ENCODE peak calls at places on chromosomes 2 and 18, in four cellular contexts. T is cardiac fibroblast, E is OCI-LY7, G is left ventricle myocardium inferior. B is an unnamed sample.

GRCh38 chr2:217286833-217287232 is 427.0 kb upstream of the TNP1 start:
- DNase-seq in T (peak), E (no peak), G (no peak), B (no peak)

GRCh38 chr2:173171924-173172643 is 96.4 kb downstream of the MAP3K20 start:
- DNase-seq in T (no peak), E (no peak), G (no peak), B (no peak)

GRCh38 chr18:50560681-50561629 is 1.1 kb downstream of the MAPK4 start:
- DNase-seq in T (no peak), E (no peak), G (no peak), B (no peak)

GRCh38 chr18:52174220-52174619 is 165.8 kb upstream of the DCC start:
- DNase-seq in T (no peak), E (no peak), G (no peak), B (no peak)

GRCh38 chr18:9874730-9875129 is 11.0 kb upstream of the TXNDC2 start:
- DNase-seq in T (no peak), E (no peak), G (no peak), B (no peak)

GRCh38 chr2:24009680-24010476 is at the start of gene MFSD2B:
- DNase-seq in T (peak), E (no peak), G (no peak), B (no peak)

GRCh38 chr2:64212801-64213321 is 68.6 kb upstream of the PELI1 start:
- DNase-seq in T (peak), E (peak), G (no peak), B (no peak)

GRCh38 chr18:33495278-33495677 is 54.8 kb upstream of the CCDC178 start:
- DNase-seq in T (peak), E (peak), G (no peak), B (no peak)

GRCh38 chr2:7919510-7919909 is 762.3 kb upstream of the ID2 start:
- DNase-seq in T (no peak), E (no peak), G (no peak), B (no peak)

GRCh38 chr2:112712903-112713584 is 7.8 kb upstream of the NT5DC4 start:
- DNase-seq in T (peak), E (no peak), G (no peak), B (no peak)

GRCh38 chr18:24814521-24814920 is 354.1 kb downstream of the HRH4 start:
- DNase-seq in T (no peak), E (no peak), G (no peak), B (no peak)

GRCh38 chr2:231008131-231008530 is 12.2 kb downstream of the SPATA3 start:
- DNase-seq in T (no peak), E (no peak), G (no peak), B (no peak)

GRCh38 chr2:96527990-96528679 is 8.4 kb upstream of the ARID5A start:
- DNase-seq in T (peak), E (no peak), G (peak), B (no peak)

GRCh38 chr2:23905155-23905554 is 21.8 kb downstream of the ATAD2B start:
- DNase-seq in T (no peak), E (no peak), G (no peak), B (no peak)

GRCh38 chr2:37324536-37324785 is 172 bp downstream of the PRKD3 start:
- DNase-seq in T (peak), E (peak), G (peak), B (no peak)

GRCh38 chr2:173415663-173416469 is 61.2 kb downstream of the CDCA7 start:
- DNase-seq in T (no peak), E (no peak), G (no peak), B (no peak)

GRCh38 chr2:60998628-60999545 is 18.6 kb upstream of the PEX13 start:
- DNase-seq in T (peak), E (peak), G (no peak), B (no peak)

GRCh38 chr18:58635891-58636290 is 7.0 kb upstream of the ALPK2 start:
- DNase-seq in T (peak), E (no peak), G (no peak), B (peak)

GRCh38 chr2:166240387-166241313 is 112.8 kb upstream of the SCN1A start:
- DNase-seq in T (no peak), E (no peak), G (no peak), B (no peak)

GRCh38 chr2:174059875-174060226 is 94.7 kb upstream of the SP3 start:
- DNase-seq in T (no peak), E (no peak), G (no peak), B (no peak)

GRCh38 chr2:237742614-237743013 is 56.0 kb upstream of the RBM44 start:
- DNase-seq in T (no peak), E (no peak), G (no peak), B (no peak)

GRCh38 chr2:48189552-48190228 is 283.4 kb upstream of the FBXO11 start:
- DNase-seq in T (no peak), E (no peak), G (no peak), B (no peak)

GRCh38 chr2:3114406-3115185 is 263.0 kb downstream of the EIPR1 start:
- DNase-seq in T (no peak), E (no peak), G (no peak), B (no peak)

GRCh38 chr2:47033102-47033880 is 117.7 kb upstream of the MCFD2 start:
- DNase-seq in T (peak), E (no peak), G (no peak), B (no peak)

GRCh38 chr2:53903011-53903410 is 43.2 kb upstream of the GPR75 start:
- DNase-seq in T (no peak), E (no peak), G (no peak), B (no peak)

GRCh38 chr18:65754121-65754520 is 3.3 kb downstream of the CDH7 start:
- DNase-seq in T (no peak), E (no peak), G (no peak), B (no peak)

GRCh38 chr2:182695796-182696195 is 20.3 kb upstream of the DNAJC10 start:
- DNase-seq in T (no peak), E (no peak), G (no peak), B (no peak)

GRCh38 chr2:187453078-187453641 is 5.1 kb upstream of the CALCRL start:
- DNase-seq in T (peak), E (no peak), G (no peak), B (no peak)
- TF ChIP-seq CTCF in T (peak), E (peak), G (peak), B (peak)

GRCh38 chr2:224363281-224363680 is 38.6 kb downstream of the FAM124B start:
- DNase-seq in T (no peak), E (no peak), G (no peak), B (no peak)
- TF ChIP-seq CTCF in T (no peak), E (peak), G (no peak), B (no peak)

DNA sequence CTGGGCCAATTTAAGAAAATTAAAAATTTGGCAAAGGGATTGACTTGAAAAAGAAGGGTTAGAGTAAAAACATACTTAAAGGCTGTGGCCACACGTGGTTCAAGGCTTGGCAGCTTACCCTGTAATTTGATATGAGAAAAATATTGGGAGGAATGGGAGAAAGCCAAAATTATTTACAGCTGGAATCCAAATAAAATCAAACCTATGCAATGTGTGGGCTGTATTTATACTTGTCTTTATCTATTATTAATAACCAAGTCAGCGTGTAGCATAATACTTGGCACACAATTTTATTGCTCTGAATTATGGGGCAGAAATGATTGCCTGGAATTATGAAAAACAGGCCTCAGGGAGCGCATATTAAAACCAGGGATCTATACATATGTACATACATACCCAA is 35.6 kb downstream of the FAM124B start:
- DNase-seq in T (peak), E (no peak), G (no peak), B (no peak)
- TF ChIP-seq CTCF in T (no peak), E (no peak), G (no peak), B (no peak)

GRCh38 chr2:66455490-66455889 is 20.6 kb downstream of the MEIS1 start:
- DNase-seq in T (no peak), E (no peak), G (no peak), B (no peak)
- TF ChIP-seq CTCF in T (no peak), E (no peak), G (no peak), B (no peak)

GRCh38 chr18:2906522-2907458 is 60.0 kb downstream of the EMILIN2 start:
- DNase-seq in T (no peak), E (peak), G (no peak), B (no peak)
- TF ChIP-seq CTCF in T (peak), E (peak), G (peak), B (peak)

GRCh38 chr2:198137733-198138132 is 333.3 kb downstream of the PLCL1 start:
- DNase-seq in T (no peak), E (no peak), G (no peak), B (no peak)
- TF ChIP-seq CTCF in T (no peak), E (peak), G (no peak), B (no peak)

DNA sequence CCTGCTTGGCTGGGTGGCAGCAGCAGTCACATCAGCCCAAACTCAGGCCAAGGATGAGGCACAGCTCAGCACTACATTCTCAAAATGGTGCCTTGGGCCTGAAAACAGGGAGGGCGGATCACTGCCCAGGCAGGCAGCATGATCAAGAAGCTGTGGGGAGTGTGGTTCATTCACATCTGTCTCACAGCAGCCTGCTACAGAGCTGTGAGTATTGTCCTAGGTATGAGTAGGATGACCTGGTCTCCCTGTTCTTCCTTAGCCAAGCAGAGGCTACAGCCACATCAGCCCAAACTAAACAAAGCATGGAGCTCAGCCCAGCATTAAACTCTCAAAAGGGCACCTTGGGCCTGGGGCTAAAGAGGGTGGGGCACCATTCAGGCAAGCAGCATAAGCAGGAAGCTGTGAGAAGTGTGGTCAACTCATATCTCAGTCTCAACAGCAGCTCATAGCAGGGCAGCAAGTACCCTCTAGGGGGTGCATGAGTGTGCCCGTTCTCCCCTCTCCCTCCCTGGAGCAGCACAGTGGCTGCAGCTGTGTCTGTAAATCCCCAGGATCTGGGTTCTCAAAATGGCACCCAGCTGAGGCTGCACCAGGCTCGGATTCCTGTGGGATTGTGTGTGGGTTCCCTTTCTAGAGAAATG is 139.6 kb downstream of the TRABD2A start:
- DNase-seq in T (peak), E (peak), G (no peak), B (no peak)
- TF ChIP-seq CTCF in T (peak), E (peak), G (peak), B (peak)

GRCh38 chr2:68200157-68200787 is 42.6 kb downstream of the PNO1 start:
- DNase-seq in T (no peak), E (peak), G (no peak), B (no peak)

GRCh38 chr2:68193144-68193543 is 35.5 kb downstream of the PNO1 start:
- DNase-seq in T (peak), E (no peak), G (no peak), B (no peak)

GRCh38 chr2:68195096-68195495 is 37.4 kb downstream of the PNO1 start:
- DNase-seq in T (peak), E (no peak), G (no peak), B (no peak)

GRCh38 chr2:68193774-68194372 is 36.2 kb downstream of the PNO1 start:
- DNase-seq in T (peak), E (no peak), G (no peak), B (no peak)

GRCh38 chr2:68196120-68196716 is 38.5 kb downstream of the PNO1 start:
- DNase-seq in T (peak), E (peak), G (no peak), B (peak)
- TF ChIP-seq CTCF in T (peak), E (peak), G (peak), B (peak)

GRCh38 chr2:169983506-169983905 is 156.3 kb downstream of the UBR3 start:
- DNase-seq in T (no peak), E (no peak), G (no peak), B (no peak)
- TF ChIP-seq CTCF in T (no peak), E (no peak), G (no peak), B (peak)